ENCODE peak calls at places on chromosome 18, in ten cellular contexts. One of them, this sample, is unnamed.
A peak's percentile ranks its signal among the peaks of the same experiment; 100 is the strongest.

GRCh38 chr18:12625242-12625641 is 32.7 kb downstream of the SPIRE1 start:
- DNase-seq in NCI-H524 treated with DMSO at 0.1 percent for 48 hours: no peak
- DNase-seq in activated naive CD4-positive, alpha-beta T cell: no peak
- DNase-seq in AG04450: no peak
- DNase-seq in naive thymus-derived CD8-positive, alpha-beta T cell: no peak
- DNase-seq in NCI-H774: no peak
- DNase-seq in psoas muscle: no peak
- DNase-seq in left cardiac atrium: no peak
- DNase-seq in CD4-positive, alpha-beta T cell: no peak
- DNase-seq in ELF-1: no peak
- DNase-seq in this sample: no peak

GRCh38 chr18:34999734-35000397 is 41.3 kb upstream of the MAPRE2 start:
- DNase-seq in AG04450: no peak
- DNase-seq in naive thymus-derived CD8-positive, alpha-beta T cell: no peak
- DNase-seq in NCI-H524 treated with DMSO at 0.1 percent for 48 hours: peak; percentile 4
- DNase-seq in activated naive CD4-positive, alpha-beta T cell: no peak
- DNase-seq in psoas muscle: no peak
- DNase-seq in CD4-positive, alpha-beta T cell: no peak
- DNase-seq in NCI-H774: no peak
- DNase-seq in left cardiac atrium: no peak
- DNase-seq in ELF-1: peak; percentile 33
- DNase-seq in this sample: no peak

GRCh38 chr18:31487251-31488015 is 10.5 kb upstream of the DSG2 start:
- DNase-seq in psoas muscle: no peak
- DNase-seq in ELF-1: no peak
- DNase-seq in CD4-positive, alpha-beta T cell: no peak
- DNase-seq in AG04450: no peak
- DNase-seq in NCI-H774: no peak
- DNase-seq in NCI-H524 treated with DMSO at 0.1 percent for 48 hours: no peak
- DNase-seq in activated naive CD4-positive, alpha-beta T cell: no peak
- DNase-seq in left cardiac atrium: no peak
- DNase-seq in naive thymus-derived CD8-positive, alpha-beta T cell: no peak
- DNase-seq in this sample: no peak

GRCh38 chr18:25349131-25349925 is 2.6 kb downstream of the ZNF521 start:
- DNase-seq in naive thymus-derived CD8-positive, alpha-beta T cell: no peak
- DNase-seq in activated naive CD4-positive, alpha-beta T cell: no peak
- DNase-seq in left cardiac atrium: peak; percentile 58
- DNase-seq in NCI-H774: no peak
- DNase-seq in ELF-1: peak; percentile 47
- DNase-seq in CD4-positive, alpha-beta T cell: no peak
- DNase-seq in AG04450: peak; percentile 6
- DNase-seq in psoas muscle: peak; percentile 55
- DNase-seq in NCI-H524 treated with DMSO at 0.1 percent for 48 hours: no peak
- DNase-seq in this sample: no peak

GRCh38 chr18:59520569-59520968 is 161.5 kb upstream of the LMAN1 start:
- DNase-seq in left cardiac atrium: no peak
- DNase-seq in NCI-H774: no peak
- DNase-seq in AG04450: no peak
- DNase-seq in naive thymus-derived CD8-positive, alpha-beta T cell: no peak
- DNase-seq in CD4-positive, alpha-beta T cell: no peak
- DNase-seq in activated naive CD4-positive, alpha-beta T cell: no peak
- DNase-seq in NCI-H524 treated with DMSO at 0.1 percent for 48 hours: no peak
- DNase-seq in psoas muscle: no peak
- DNase-seq in ELF-1: no peak
- DNase-seq in this sample: no peak

GRCh38 chr18:35456181-35456850 is 41.4 kb downstream of the INO80C start:
- DNase-seq in CD4-positive, alpha-beta T cell: no peak
- DNase-seq in naive thymus-derived CD8-positive, alpha-beta T cell: no peak
- DNase-seq in psoas muscle: no peak
- DNase-seq in AG04450: no peak
- DNase-seq in NCI-H524 treated with DMSO at 0.1 percent for 48 hours: no peak
- DNase-seq in activated naive CD4-positive, alpha-beta T cell: no peak
- DNase-seq in NCI-H774: no peak
- DNase-seq in left cardiac atrium: no peak
- DNase-seq in ELF-1: peak; percentile 7
- DNase-seq in this sample: no peak

GRCh38 chr18:9057646-9058045 is 44.9 kb upstream of the NDUFV2 start:
- DNase-seq in NCI-H774: no peak
- DNase-seq in activated naive CD4-positive, alpha-beta T cell: no peak
- DNase-seq in AG04450: no peak
- DNase-seq in ELF-1: no peak
- DNase-seq in psoas muscle: no peak
- DNase-seq in left cardiac atrium: no peak
- DNase-seq in naive thymus-derived CD8-positive, alpha-beta T cell: no peak
- DNase-seq in NCI-H524 treated with DMSO at 0.1 percent for 48 hours: no peak
- DNase-seq in CD4-positive, alpha-beta T cell: no peak
- DNase-seq in this sample: no peak

GRCh38 chr18:58496937-58497336 is 132.0 kb downstream of the ALPK2 start:
- DNase-seq in psoas muscle: no peak
- DNase-seq in NCI-H774: no peak
- DNase-seq in CD4-positive, alpha-beta T cell: no peak
- DNase-seq in left cardiac atrium: no peak
- DNase-seq in ELF-1: peak; percentile 27
- DNase-seq in activated naive CD4-positive, alpha-beta T cell: no peak
- DNase-seq in AG04450: no peak
- DNase-seq in NCI-H524 treated with DMSO at 0.1 percent for 48 hours: no peak
- DNase-seq in naive thymus-derived CD8-positive, alpha-beta T cell: no peak
- DNase-seq in this sample: no peak

GRCh38 chr18:45637546-45638327 is 22.5 kb downstream of the SLC14A2 start:
- DNase-seq in AG04450: no peak
- DNase-seq in ELF-1: peak; percentile 43
- DNase-seq in psoas muscle: no peak
- DNase-seq in NCI-H524 treated with DMSO at 0.1 percent for 48 hours: no peak
- DNase-seq in CD4-positive, alpha-beta T cell: no peak
- DNase-seq in NCI-H774: no peak
- DNase-seq in activated naive CD4-positive, alpha-beta T cell: no peak
- DNase-seq in naive thymus-derived CD8-positive, alpha-beta T cell: no peak
- DNase-seq in left cardiac atrium: no peak
- DNase-seq in this sample: no peak

This sample was measured in CD8-positive, alpha-beta memory T cell.